ENCODE peak calls at places on chromosomes 13 and 19, in seven cellular contexts. P is K562; C is aorta; X is endothelial cell; G is NCI-H2081; U is cerebellum; V is activated CD8-positive, alpha-beta memory T cell treated with anti-CD3 and anti-CD28 coated beads, Interleukin-2, amount 50 U/mL, for 48 hours. J is an unnamed sample.
A peak's percentile ranks its signal among the peaks of the same experiment; 100 is the strongest.

GRCh38 chr19:29492761-29493160 is 33.0 kb upstream of the VSTM2B start:
- DNase-seq in V (no peak), X (no peak), C (no peak), U (no peak), P (no peak), G (no peak), J (no peak)

GRCh38 chr13:106357198-106357597 is 178.3 kb downstream of the EFNB2 start:
- DNase-seq in X (no peak), P (no peak), C (no peak), G (no peak), V (no peak), U (no peak), J (no peak)

GRCh38 chr13:33547035-33547434 is 261.5 kb upstream of the STARD13 start:
- DNase-seq in P (no peak), U (no peak), C (no peak), G (no peak), X (no peak), V (no peak), J (no peak)

GRCh38 chr13:113650275-113650674 is 7.7 kb downstream of the ATP4B start:
- DNase-seq in U (no peak), G (no peak), C (peak; percentile 36), V (no peak), X (no peak), P (no peak), J (no peak)

GRCh38 chr19:17610384-17610783 is 54.9 kb downstream of the COLGALT1 start:
- DNase-seq in G (no peak), C (no peak), V (no peak), X (no peak), U (peak; percentile 43), P (peak; percentile 77), J (no peak)

GRCh38 chr13:97192166-97192565 is 30.0 kb upstream of the MBNL2 start:
- DNase-seq in G (no peak), V (no peak), X (no peak), U (no peak), C (no peak), P (no peak), J (no peak)

GRCh38 chr19:55406869-55407624 is 541 bp downstream of the UBE2S start:
- DNase-seq in V (peak; percentile 76), G (no peak), P (peak; percentile 44), C (peak; percentile 60), U (peak; percentile 27), X (peak; percentile 22), J (no peak)

GRCh38 chr13:77584111-77584510 is 48.6 kb downstream of the SCEL start:
- DNase-seq in G (peak; percentile 5), C (no peak), P (no peak), X (no peak), U (peak; percentile 74), V (no peak), J (no peak)